ENCODE peak calls at places on chromosomes 6 and 20, in five cellular contexts. R is HCT116, Z is H1, B is GM12878, J is HepG2. C is an unnamed sample.

GRCh38 chr6:155313602-155314091 is 637 bp downstream of the TFB1M start:
- DNase-seq in Z (no peak), B (no peak), J (peak; percentile 65), R (no peak), C (peak; percentile 17)

GRCh38 chr6:41785689-41786450 is 1.6 kb upstream of the TOMM6 start:
- DNase-seq in J (no peak), R (no peak), B (no peak), Z (no peak), C (no peak)

GRCh38 chr6:56040271-56040670 is 164.9 kb upstream of the BMP5 start:
- DNase-seq in J (no peak), R (no peak), B (no peak), Z (no peak), C (no peak)

GRCh38 chr20:1415667-1416468 is 23.0 kb upstream of the FKBP1A start:
- DNase-seq in B (no peak), R (peak; percentile 97), J (peak; percentile 91), Z (no peak), C (peak; percentile 78)

GRCh38 chr6:2055914-2056313 is 189.5 kb downstream of the GMDS start:
- DNase-seq in Z (no peak), R (no peak), J (no peak), B (no peak), C (no peak)

GRCh38 chr20:50625986-50626677 is 65.2 kb downstream of the RIPOR3 start:
- DNase-seq in Z (peak; percentile 94), J (peak; percentile 75), B (no peak), R (peak; percentile 36), C (peak; percentile 68)

GRCh38 chr6:149450679-149451360 is 34.0 kb downstream of the ZC3H12D start:
- DNase-seq in B (no peak), R (no peak), Z (peak; percentile 64), J (no peak), C (no peak)

GRCh38 chr20:48841196-48841860 is 13.5 kb upstream of the PREX1 start:
- DNase-seq in R (no peak), Z (no peak), J (no peak), B (no peak), C (no peak)

GRCh38 chr6:62652692-62653328 is 366.8 kb upstream of the KHDRBS2 start:
- DNase-seq in Z (no peak), B (no peak), R (peak; percentile 15), J (no peak), C (peak; percentile 7)
- H3K4me3 ChIP-seq in Z (no peak overlapping the region), B (no peak overlapping the region), R (no peak overlapping the region), J (no peak overlapping the region), C (no peak overlapping the region)

DNA sequence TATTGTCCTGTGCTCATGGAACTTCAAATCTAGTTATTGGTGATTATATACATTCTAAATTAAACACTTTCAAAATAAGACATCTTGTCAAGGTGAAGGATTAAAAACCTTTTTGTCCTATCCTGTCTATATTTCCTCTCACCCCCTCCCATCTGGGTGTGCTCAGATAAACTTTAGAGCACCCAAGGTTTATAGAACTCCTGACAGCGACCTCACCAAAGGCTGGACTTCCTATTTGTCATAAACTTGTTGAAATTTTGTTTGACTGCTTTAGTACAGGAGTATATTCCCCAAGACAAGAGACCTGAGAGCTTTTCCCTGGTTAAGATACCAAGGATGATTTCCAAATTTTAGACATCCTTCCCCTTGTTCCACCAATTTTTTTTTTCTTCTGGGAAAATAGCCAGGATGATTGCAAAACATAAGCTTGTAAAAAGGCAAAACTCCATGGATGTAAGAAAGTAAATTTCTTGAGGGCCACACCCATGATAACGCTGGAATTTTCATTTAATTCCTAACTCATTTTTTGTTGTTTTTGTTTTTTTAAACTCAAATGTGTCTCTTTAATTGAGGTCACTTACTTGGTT is 33.0 kb downstream of the CARMIL1 start:
- DNase-seq in B (no peak), J (no peak), R (no peak), Z (no peak), C (no peak)
- TF ChIP-seq SP1 in B (no peak), J (no peak), R (no peak), Z (no peak), C (no peak)

DNA sequence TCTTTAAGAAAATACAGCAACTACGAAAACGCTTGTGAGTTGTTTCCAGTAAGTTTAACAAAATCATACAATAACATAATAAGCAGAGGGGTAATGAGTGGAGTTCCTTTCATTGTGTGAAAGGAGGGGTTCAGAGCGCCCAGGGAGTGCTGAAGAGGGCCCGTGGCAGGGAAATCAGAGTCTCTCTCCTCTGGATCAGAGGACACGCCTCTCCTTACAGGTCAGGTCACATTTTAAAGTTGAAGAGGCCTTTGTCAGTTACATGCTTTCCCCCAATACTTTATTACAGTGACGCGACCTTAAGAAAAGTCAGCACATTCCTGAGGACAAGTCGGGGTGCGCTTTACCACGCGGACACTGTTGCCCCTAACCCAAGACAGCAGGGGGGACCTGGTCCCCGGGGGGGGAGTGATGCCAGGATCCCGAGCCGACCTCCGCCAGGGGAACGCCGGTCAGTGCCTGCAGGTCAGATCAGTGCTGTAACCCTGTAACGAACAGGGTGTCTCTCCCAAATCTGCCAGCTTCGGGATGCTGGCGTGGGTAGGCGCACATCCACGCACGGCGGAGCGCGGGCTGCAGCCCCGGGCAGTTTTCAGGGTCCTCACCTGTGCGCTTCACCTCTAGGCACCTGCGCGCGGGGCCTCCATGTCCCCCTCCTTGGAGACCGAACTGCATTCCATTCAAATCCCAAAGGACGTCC is 848 bp downstream of the DACT2 start:
- DNase-seq in Z (no peak), R (no peak), J (no peak), B (no peak), C (no peak)
- H3K4me3 ChIP-seq in Z (peak overlapping the region; percentile 64), R (no peak overlapping the region), J (no peak overlapping the region), B (no peak overlapping the region), C (no peak overlapping the region)

GRCh38 chr20:43554369-43554768 is 4.5 kb upstream of the SGK2 start:
- DNase-seq in B (no peak), R (no peak), J (no peak), Z (no peak), C (no peak)
- TF ChIP-seq SP1 in B (no peak), R (no peak), J (no peak), Z (no peak), C (no peak)

C was measured in K562.